ENCODE peak calls at places on chromosomes 11 and 22, in four cellular contexts. One of them, this sample, is unnamed.
A peak's percentile ranks its signal among the peaks of the same experiment; 100 is the strongest.

GRCh38 chr22:42430486-42431125 is 1.6 kb downstream of the NFAM1 start:
- DNase-seq in mesendoderm: no peak
- DNase-seq in CD8-positive, alpha-beta T cell: no peak
- DNase-seq in CD4-positive, CD25-positive, alpha-beta regulatory T cell: no peak
- DNase-seq in this sample: no peak

GRCh38 chr22:41946360-41947180 is at the start of gene CENPM:
- DNase-seq in mesendoderm: peak; percentile 99
- DNase-seq in CD8-positive, alpha-beta T cell: peak; percentile 78
- DNase-seq in CD4-positive, CD25-positive, alpha-beta regulatory T cell: peak; percentile 84
- DNase-seq in this sample: peak; percentile 94

GRCh38 chr22:50009251-50009650 is 3.3 kb downstream of the IL17REL start:
- DNase-seq in mesendoderm: no peak
- DNase-seq in CD8-positive, alpha-beta T cell: no peak
- DNase-seq in CD4-positive, CD25-positive, alpha-beta regulatory T cell: no peak
- DNase-seq in this sample: no peak

GRCh38 chr11:79047356-79047755 is 393.5 kb downstream of the TENM4 start:
- DNase-seq in mesendoderm: no peak
- DNase-seq in CD8-positive, alpha-beta T cell: no peak
- DNase-seq in CD4-positive, CD25-positive, alpha-beta regulatory T cell: no peak
- DNase-seq in this sample: no peak

GRCh38 chr11:78420255-78420764 is 2.7 kb upstream of the GAB2 start:
- DNase-seq in mesendoderm: peak; percentile 71
- DNase-seq in CD8-positive, alpha-beta T cell: no peak
- DNase-seq in CD4-positive, CD25-positive, alpha-beta regulatory T cell: peak; percentile 22
- DNase-seq in this sample: peak; percentile 17

GRCh38 chr11:99505319-99505718 is 484.6 kb downstream of the CNTN5 start:
- DNase-seq in mesendoderm: no peak
- DNase-seq in CD8-positive, alpha-beta T cell: no peak
- DNase-seq in CD4-positive, CD25-positive, alpha-beta regulatory T cell: no peak
- DNase-seq in this sample: no peak

GRCh38 chr22:50414476-50415248 is 60.2 kb downstream of the SBF1 start:
- DNase-seq in mesendoderm: no peak
- DNase-seq in CD8-positive, alpha-beta T cell: no peak
- DNase-seq in CD4-positive, CD25-positive, alpha-beta regulatory T cell: no peak
- DNase-seq in this sample: no peak

GRCh38 chr11:104238916-104239315 is 75.0 kb upstream of the PDGFD start:
- DNase-seq in mesendoderm: no peak
- DNase-seq in CD8-positive, alpha-beta T cell: no peak
- DNase-seq in CD4-positive, CD25-positive, alpha-beta regulatory T cell: no peak
- DNase-seq in this sample: no peak

GRCh38 chr11:62958547-62959071 is 26.2 kb downstream of the SLC22A6 start:
- DNase-seq in mesendoderm: no peak
- DNase-seq in CD8-positive, alpha-beta T cell: no peak
- DNase-seq in CD4-positive, CD25-positive, alpha-beta regulatory T cell: no peak
- DNase-seq in this sample: no peak

GRCh38 chr22:24367841-24368240 is 59.6 kb upstream of the ADORA2A start:
- DNase-seq in mesendoderm: no peak
- DNase-seq in CD8-positive, alpha-beta T cell: no peak
- DNase-seq in CD4-positive, CD25-positive, alpha-beta regulatory T cell: no peak
- DNase-seq in this sample: no peak

GRCh38 chr11:27183672-27184457 is 143.2 kb downstream of the BBOX1 start:
- DNase-seq in mesendoderm: peak; percentile 71
- DNase-seq in CD8-positive, alpha-beta T cell: no peak
- DNase-seq in CD4-positive, CD25-positive, alpha-beta regulatory T cell: peak; percentile 3
- DNase-seq in this sample: peak; percentile 38

GRCh38 chr11:83852012-83852411 is 565.8 kb upstream of the CCDC90B start:
- DNase-seq in mesendoderm: no peak
- DNase-seq in CD8-positive, alpha-beta T cell: no peak
- DNase-seq in CD4-positive, CD25-positive, alpha-beta regulatory T cell: no peak
- DNase-seq in this sample: no peak

GRCh38 chr22:40524392-40525249 is 111.9 kb downstream of the MRTFA start:
- DNase-seq in mesendoderm: no peak
- DNase-seq in CD8-positive, alpha-beta T cell: no peak
- DNase-seq in CD4-positive, CD25-positive, alpha-beta regulatory T cell: no peak
- DNase-seq in this sample: no peak

GRCh38 chr11:75174781-75175370 is 24.0 kb downstream of the SLCO2B1 start:
- DNase-seq in mesendoderm: no peak
- DNase-seq in CD8-positive, alpha-beta T cell: no peak
- DNase-seq in CD4-positive, CD25-positive, alpha-beta regulatory T cell: no peak
- DNase-seq in this sample: no peak

GRCh38 chr11:28836285-28837081 is 728.3 kb downstream of the METTL15 start:
- DNase-seq in mesendoderm: peak; percentile 29
- DNase-seq in CD8-positive, alpha-beta T cell: no peak
- DNase-seq in CD4-positive, CD25-positive, alpha-beta regulatory T cell: no peak
- DNase-seq in this sample: no peak

GRCh38 chr11:58199271-58199670 is 4.7 kb downstream of the OR1S2 start:
- DNase-seq in mesendoderm: no peak
- DNase-seq in CD8-positive, alpha-beta T cell: no peak
- DNase-seq in CD4-positive, CD25-positive, alpha-beta regulatory T cell: no peak
- DNase-seq in this sample: no peak

GRCh38 chr11:129694538-129694937 is 121.1 kb upstream of the TMEM45B start:
- DNase-seq in mesendoderm: peak; percentile 21
- DNase-seq in CD8-positive, alpha-beta T cell: no peak
- DNase-seq in CD4-positive, CD25-positive, alpha-beta regulatory T cell: no peak
- DNase-seq in this sample: no peak

GRCh38 chr11:7019500-7020182 is 505 bp downstream of the ZNF214 start:
- DNase-seq in mesendoderm: peak; percentile 46
- DNase-seq in CD8-positive, alpha-beta T cell: no peak
- DNase-seq in CD4-positive, CD25-positive, alpha-beta regulatory T cell: no peak
- DNase-seq in this sample: no peak

GRCh38 chr22:19817561-19818263 is 37.0 kb downstream of the GNB1L start:
- DNase-seq in mesendoderm: no peak
- DNase-seq in CD8-positive, alpha-beta T cell: no peak
- DNase-seq in CD4-positive, CD25-positive, alpha-beta regulatory T cell: no peak
- DNase-seq in this sample: no peak

GRCh38 chr22:46995501-46996360 is 233.3 kb downstream of the TBC1D22A start:
- DNase-seq in mesendoderm: no peak
- DNase-seq in CD8-positive, alpha-beta T cell: no peak
- DNase-seq in CD4-positive, CD25-positive, alpha-beta regulatory T cell: no peak
- DNase-seq in this sample: no peak

GRCh38 chr11:110349109-110349996 is 52.9 kb upstream of the RDX start:
- DNase-seq in mesendoderm: no peak
- DNase-seq in CD8-positive, alpha-beta T cell: no peak
- DNase-seq in CD4-positive, CD25-positive, alpha-beta regulatory T cell: no peak
- DNase-seq in this sample: no peak

GRCh38 chr22:39997939-39998726 is 3.4 kb downstream of the FAM83F start:
- DNase-seq in mesendoderm: peak; percentile 92
- DNase-seq in CD8-positive, alpha-beta T cell: no peak
- DNase-seq in CD4-positive, CD25-positive, alpha-beta regulatory T cell: no peak
- DNase-seq in this sample: no peak

GRCh38 chr22:25453557-25453956 is 110.9 kb upstream of the GRK3 start:
- DNase-seq in mesendoderm: no peak
- DNase-seq in CD8-positive, alpha-beta T cell: no peak
- DNase-seq in CD4-positive, CD25-positive, alpha-beta regulatory T cell: no peak
- DNase-seq in this sample: no peak

GRCh38 chr22:37775785-37776638 is 31.7 kb upstream of the GCAT start:
- DNase-seq in mesendoderm: no peak
- DNase-seq in CD8-positive, alpha-beta T cell: no peak
- DNase-seq in CD4-positive, CD25-positive, alpha-beta regulatory T cell: no peak
- DNase-seq in this sample: no peak

GRCh38 chr22:41989246-41989645 is 9.3 kb upstream of the WBP2NL start:
- DNase-seq in mesendoderm: no peak
- DNase-seq in CD8-positive, alpha-beta T cell: no peak
- DNase-seq in CD4-positive, CD25-positive, alpha-beta regulatory T cell: no peak
- DNase-seq in this sample: no peak

GRCh38 chr11:35968386-35969088 is 24.7 kb downstream of the LDLRAD3 start:
- DNase-seq in mesendoderm: peak; percentile 23
- DNase-seq in CD8-positive, alpha-beta T cell: no peak
- DNase-seq in CD4-positive, CD25-positive, alpha-beta regulatory T cell: no peak
- DNase-seq in this sample: no peak

GRCh38 chr11:5336331-5336730 is 7.0 kb downstream of the OR51B5 start:
- DNase-seq in mesendoderm: no peak
- DNase-seq in CD8-positive, alpha-beta T cell: no peak
- DNase-seq in CD4-positive, CD25-positive, alpha-beta regulatory T cell: no peak
- DNase-seq in this sample: no peak

GRCh38 chr22:43901976-43902643 is 10.3 kb upstream of the PNPLA5 start:
- DNase-seq in mesendoderm: peak; percentile 62
- DNase-seq in CD8-positive, alpha-beta T cell: no peak
- DNase-seq in CD4-positive, CD25-positive, alpha-beta regulatory T cell: no peak
- DNase-seq in this sample: no peak

GRCh38 chr11:87251560-87251959 is 213.8 kb downstream of the TMEM135 start:
- DNase-seq in mesendoderm: no peak
- DNase-seq in CD8-positive, alpha-beta T cell: no peak
- DNase-seq in CD4-positive, CD25-positive, alpha-beta regulatory T cell: no peak
- DNase-seq in this sample: no peak

GRCh38 chr22:39773976-39774539 is 119.5 kb downstream of the ENTHD1 start:
- DNase-seq in mesendoderm: peak; percentile 74
- DNase-seq in CD8-positive, alpha-beta T cell: peak; percentile 11
- DNase-seq in CD4-positive, CD25-positive, alpha-beta regulatory T cell: no peak
- DNase-seq in this sample: no peak

GRCh38 chr22:20466659-20467379 is 28.8 kb downstream of the KLHL22 start:
- DNase-seq in mesendoderm: no peak
- DNase-seq in CD8-positive, alpha-beta T cell: no peak
- DNase-seq in CD4-positive, CD25-positive, alpha-beta regulatory T cell: no peak
- DNase-seq in this sample: no peak

GRCh38 chr22:31676700-31677099 is 14.7 kb upstream of the PISD start:
- DNase-seq in mesendoderm: peak; percentile 95
- DNase-seq in CD8-positive, alpha-beta T cell: peak; percentile 83
- DNase-seq in CD4-positive, CD25-positive, alpha-beta regulatory T cell: peak; percentile 92
- DNase-seq in this sample: peak; percentile 88

GRCh38 chr11:36689442-36689841 is 91.4 kb upstream of the RAG2 start:
- DNase-seq in mesendoderm: no peak
- DNase-seq in CD8-positive, alpha-beta T cell: no peak
- DNase-seq in CD4-positive, CD25-positive, alpha-beta regulatory T cell: no peak
- DNase-seq in this sample: no peak

GRCh38 chr11:111939836-111940604 is 2.9 kb downstream of the DIXDC1 start:
- DNase-seq in mesendoderm: no peak
- DNase-seq in CD8-positive, alpha-beta T cell: no peak
- DNase-seq in CD4-positive, CD25-positive, alpha-beta regulatory T cell: no peak
- DNase-seq in this sample: no peak
- H3K4me1 ChIP-seq in mesendoderm: peaks cover 9% of the 10 kb centered on the region
- H3K4me1 ChIP-seq in CD8-positive, alpha-beta T cell: peaks cover 39% of the 10 kb centered on the region
- H3K4me1 ChIP-seq in CD4-positive, CD25-positive, alpha-beta regulatory T cell: peaks cover 26% of the 10 kb centered on the region
- H3K4me1 ChIP-seq in this sample: peaks cover 4% of the 10 kb centered on the region

GRCh38 chr11:132471491-132471890 is 1060.8 kb downstream of the OPCML start:
- DNase-seq in mesendoderm: no peak
- DNase-seq in CD8-positive, alpha-beta T cell: no peak
- DNase-seq in CD4-positive, CD25-positive, alpha-beta regulatory T cell: no peak
- DNase-seq in this sample: no peak
- H3K27ac ChIP-seq in mesendoderm: no peak overlapping the region
- H3K27ac ChIP-seq in CD8-positive, alpha-beta T cell: no peak overlapping the region
- H3K27ac ChIP-seq in CD4-positive, CD25-positive, alpha-beta regulatory T cell: no peak overlapping the region
- H3K27ac ChIP-seq in this sample: no peak overlapping the region

DNA sequence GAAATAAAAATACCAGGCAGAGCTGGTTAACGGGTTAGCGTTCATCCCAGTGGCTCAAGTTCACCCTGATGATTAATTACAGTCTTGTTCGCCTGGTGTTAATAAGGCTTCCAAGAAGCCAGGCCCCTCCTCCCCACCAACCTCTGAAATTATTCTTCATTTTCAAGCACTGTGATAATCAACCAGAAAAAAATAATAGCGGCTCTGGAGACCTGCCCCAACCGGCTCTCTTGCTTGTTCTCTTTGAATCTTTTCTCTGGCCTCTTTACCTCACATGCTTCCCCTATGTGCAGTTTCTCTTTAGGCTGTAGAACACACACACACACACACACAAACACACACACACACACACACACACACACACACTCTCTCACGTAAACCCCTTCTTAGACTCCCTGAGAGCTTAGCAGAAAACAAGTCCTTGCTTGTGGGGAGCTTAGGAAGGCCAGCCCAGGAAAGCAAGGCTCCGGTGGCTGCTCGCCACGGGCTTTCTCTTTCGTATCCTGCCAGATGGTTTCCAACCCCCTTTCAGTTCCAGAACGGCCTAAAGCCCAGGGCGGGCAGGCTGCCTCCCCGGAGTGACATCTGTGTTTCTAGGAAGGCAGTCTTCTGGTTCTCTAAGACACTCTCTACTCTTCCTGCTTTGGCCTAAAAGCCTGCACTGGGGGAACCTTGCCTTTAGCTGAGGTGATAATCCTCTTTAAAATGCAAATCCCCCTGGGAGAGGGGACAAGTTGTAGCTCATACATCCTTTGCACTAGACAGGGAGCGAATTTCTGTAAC is 106.4 kb upstream of the SESN3 start:
- DNase-seq in mesendoderm: peak; percentile 87
- DNase-seq in CD8-positive, alpha-beta T cell: peak; percentile 16
- DNase-seq in CD4-positive, CD25-positive, alpha-beta regulatory T cell: no peak
- DNase-seq in this sample: peak; percentile 12
- H3K4me3 ChIP-seq in mesendoderm: no peak overlapping the region
- H3K4me3 ChIP-seq in CD8-positive, alpha-beta T cell: no peak overlapping the region
- H3K4me3 ChIP-seq in CD4-positive, CD25-positive, alpha-beta regulatory T cell: peak overlapping the region; percentile 60
- H3K4me3 ChIP-seq in this sample: peak overlapping the region; percentile 36

DNA sequence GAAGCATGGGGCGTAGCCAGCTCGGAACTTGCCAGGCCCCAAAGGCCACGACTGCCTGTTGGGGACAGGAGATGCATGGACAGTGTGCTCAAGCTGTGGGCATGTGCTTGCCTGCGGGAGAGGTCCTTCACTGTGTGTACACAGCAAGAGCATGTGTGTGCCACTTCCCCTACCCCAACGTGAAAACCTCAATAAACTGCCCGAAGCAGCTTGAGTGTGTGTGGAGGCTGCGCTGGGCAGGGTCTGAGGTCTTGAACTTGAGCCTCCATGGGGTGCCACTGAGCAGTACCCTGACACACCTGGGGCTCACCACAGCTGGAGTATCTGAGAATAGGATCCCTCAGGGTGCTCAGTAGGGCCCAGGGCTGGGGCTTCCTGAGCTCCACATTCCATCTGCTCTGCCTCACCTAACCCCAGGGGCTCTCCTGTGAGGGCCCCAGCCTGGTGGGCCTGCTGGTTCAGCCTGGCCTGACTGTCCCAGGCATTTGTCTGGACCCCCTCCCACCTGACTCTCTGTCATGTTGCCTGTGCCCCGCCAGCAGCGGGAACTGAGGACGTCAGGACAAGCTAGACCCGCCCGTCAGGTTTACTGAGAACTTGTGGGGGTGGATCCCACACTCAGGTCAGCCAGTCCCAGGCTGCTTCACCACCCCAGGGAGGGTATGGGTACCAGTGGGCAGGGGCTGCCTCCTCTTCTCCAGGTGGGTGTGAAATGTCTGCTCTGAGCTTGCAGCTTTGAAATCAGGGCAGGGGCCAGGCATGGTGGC is 3.2 kb downstream of the RASSF7 start:
- DNase-seq in mesendoderm: no peak
- DNase-seq in CD8-positive, alpha-beta T cell: no peak
- DNase-seq in CD4-positive, CD25-positive, alpha-beta regulatory T cell: no peak
- DNase-seq in this sample: no peak
- H3K4me1 ChIP-seq in mesendoderm: peaks cover 2% of the 10 kb centered on the region
- H3K4me1 ChIP-seq in CD8-positive, alpha-beta T cell: peaks cover 19% of the 10 kb centered on the region
- H3K4me1 ChIP-seq in CD4-positive, CD25-positive, alpha-beta regulatory T cell: peaks cover 28% of the 10 kb centered on the region
- H3K4me1 ChIP-seq in this sample: peaks cover 18% of the 10 kb centered on the region

DNA sequence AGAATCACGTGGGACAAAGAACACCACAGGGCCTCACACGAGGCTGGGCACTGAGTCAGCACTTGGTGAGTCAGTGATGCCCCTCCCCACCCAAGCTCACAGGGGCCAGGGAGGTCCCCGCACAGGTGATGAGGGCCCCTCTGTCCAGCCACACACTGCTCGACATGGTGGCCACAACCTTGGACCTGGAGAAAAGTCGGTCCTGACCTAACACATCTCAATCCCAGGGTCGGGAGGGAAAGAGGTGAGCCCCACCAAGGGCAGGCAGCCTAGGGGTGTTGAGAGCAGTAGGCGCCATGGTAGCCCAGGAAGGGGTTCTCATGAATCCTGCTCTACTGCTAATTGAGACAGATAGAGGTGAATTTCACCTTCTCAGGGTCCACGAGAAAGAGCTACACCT is 176.4 kb downstream of the SHANK2 start:
- DNase-seq in mesendoderm: no peak
- DNase-seq in CD8-positive, alpha-beta T cell: no peak
- DNase-seq in CD4-positive, CD25-positive, alpha-beta regulatory T cell: no peak
- DNase-seq in this sample: no peak
- H3K27ac ChIP-seq in mesendoderm: no peak overlapping the region
- H3K27ac ChIP-seq in CD8-positive, alpha-beta T cell: no peak overlapping the region
- H3K27ac ChIP-seq in CD4-positive, CD25-positive, alpha-beta regulatory T cell: no peak overlapping the region
- H3K27ac ChIP-seq in this sample: no peak overlapping the region